ENCODE peak calls at places on chromosomes 7 and 10, in four cellular contexts. X is left ventricle myocardium inferior, S is mesenteric fat pad, W is NCI-H1105 treated with DMSO at 0.1 percent for 48 hours. F is an unnamed sample.

GRCh38 chr10:106863549-106863948 is 301.0 kb downstream of the SORCS1 start:
- DNase-seq in S (no peak), W (no peak), X (no peak), F (no peak)

GRCh38 chr7:1845536-1846311 is 175.6 kb downstream of the ELFN1 start:
- DNase-seq in S (no peak), X (peak; percentile 7), W (no peak), F (no peak)

GRCh38 chr7:128841961-128842673 is 11.9 kb downstream of the FLNC start:
- DNase-seq in X (peak; percentile 54), S (no peak), W (peak; percentile 8), F (no peak)

GRCh38 chr10:29412452-29413004 is 123.7 kb downstream of the LYZL1 start:
- DNase-seq in W (no peak), X (no peak), S (no peak), F (no peak)

GRCh38 chr7:16668049-16668858 is 22.3 kb downstream of the BZW2 start:
- DNase-seq in X (peak; percentile 51), S (no peak), W (no peak), F (no peak)

GRCh38 chr10:36711371-36711770 is 414.0 kb upstream of the ANKRD30A start:
- DNase-seq in X (no peak), W (no peak), S (no peak), F (no peak)

GRCh38 chr7:82317257-82317721 is 126.3 kb downstream of the CACNA2D1 start:
- DNase-seq in S (no peak), W (no peak), X (no peak), F (no peak)

GRCh38 chr7:117672433-117672832 is 192.6 kb downstream of the CFTR start:
- DNase-seq in S (no peak), X (no peak), W (peak; percentile 3), F (no peak)

GRCh38 chr10:34726862-34727261 is 88.2 kb downstream of the PARD3 start:
- DNase-seq in S (no peak), X (no peak), W (no peak), F (no peak)

F was measured in osteocyte.